ENCODE peak calls at places on chromosome 13, in five cellular contexts. E is BE2C; J is effector memory CD8-positive, alpha-beta T cell; A is HS-5; M is activated naive CD8-positive, alpha-beta T cell treated with anti-CD3 and anti-CD28 coated beads, Interleukin-2, amount 50 U/mL, for 24 hours. F is an unnamed sample.

GRCh38 chr13:112729408-112729807 is 39.6 kb downstream of the ATP11A start:
- DNase-seq in E (no peak), J (no peak), A (no peak), M (no peak), F (no peak)

GRCh38 chr13:100443998-100444328 is 144.6 kb downstream of the GGACT start:
- DNase-seq in E (no peak), J (no peak), A (no peak), M (no peak), F (no peak)

GRCh38 chr13:112069063-112069726 is 2.2 kb downstream of the SOX1 start:
- DNase-seq in E (no peak), J (no peak), A (no peak), M (no peak), F (no peak)

GRCh38 chr13:110882228-110882627 is 32.6 kb downstream of the ANKRD10 start:
- DNase-seq in E (no peak), J (no peak), A (no peak), M (no peak), F (peak)

GRCh38 chr13:102707465-102707864 is 12.6 kb upstream of the METTL21C start:
- DNase-seq in E (no peak), J (no peak), A (peak), M (no peak), F (peak)

GRCh38 chr13:78131811-78132210 is 213.2 kb upstream of the EDNRB start:
- DNase-seq in E (no peak), J (no peak), A (no peak), M (no peak), F (no peak)

GRCh38 chr13:20702945-20703784 is at the start of gene IL17D:
- DNase-seq in E (peak), J (peak), A (no peak), M (peak), F (peak)

GRCh38 chr13:29543230-29544215 is 52.0 kb downstream of the SLC7A1 start:
- DNase-seq in E (peak), J (no peak), A (no peak), M (peak), F (peak)

GRCh38 chr13:73275163-73275562 is 216.4 kb downstream of the KLF5 start:
- DNase-seq in E (no peak), J (no peak), A (no peak), M (no peak), F (no peak)

GRCh38 chr13:42707596-42707995 is 73.8 kb upstream of the FAM216B start:
- DNase-seq in E (no peak), J (no peak), A (no peak), M (no peak), F (no peak)

GRCh38 chr13:107347641-107348369 is 779.9 kb upstream of the ARGLU1 start:
- DNase-seq in E (no peak), J (no peak), A (no peak), M (no peak), F (no peak)

GRCh38 chr13:72025836-72026235 is 158.8 kb upstream of the DACH1 start:
- DNase-seq in E (no peak), J (no peak), A (no peak), M (no peak), F (no peak)

GRCh38 chr13:28704282-28704681 is 14.5 kb downstream of the SLC46A3 start:
- DNase-seq in E (no peak), J (no peak), A (no peak), M (no peak), F (no peak)

GRCh38 chr13:73065665-73066350 is 7.0 kb downstream of the KLF5 start:
- DNase-seq in E (no peak), J (no peak), A (no peak), M (no peak), F (no peak)

GRCh38 chr13:41034382-41034781 is 15.3 kb upstream of the ELF1 start:
- DNase-seq in E (no peak), J (no peak), A (no peak), M (no peak), F (no peak)

GRCh38 chr13:87052731-87053130 is 618.4 kb upstream of the SLITRK5 start:
- DNase-seq in E (no peak), J (no peak), A (peak), M (no peak), F (no peak)

GRCh38 chr13:99162962-99163361 is 37.7 kb upstream of the UBAC2 start:
- DNase-seq in E (no peak), J (no peak), A (no peak), M (no peak), F (no peak)

GRCh38 chr13:57946361-57946760 is 314.8 kb downstream of the PCDH17 start:
- DNase-seq in E (no peak), J (no peak), A (no peak), M (no peak), F (peak)